ENCODE peak calls at places on chromosome 19, in seven cellular contexts. One of them, this sample, is unnamed.
A peak's percentile ranks its signal among the peaks of the same experiment; 100 is the strongest.

GRCh38 chr19:6423499-6424189 is 967 bp downstream of the KHSRP start:
- DNase-seq in gastrocnemius medialis: no peak
- DNase-seq in lower leg skin: peak; percentile 34
- DNase-seq in lung: no peak
- DNase-seq in AG09319: no peak
- DNase-seq in pancreas: no peak
- DNase-seq in osteocyte: no peak
- DNase-seq in this sample: no peak

GRCh38 chr19:15449620-15450527 is at the start of gene WIZ:
- DNase-seq in gastrocnemius medialis: peak; percentile 59
- DNase-seq in lower leg skin: peak; percentile 73
- DNase-seq in lung: peak; percentile 87
- DNase-seq in AG09319: peak; percentile 35
- DNase-seq in pancreas: peak; percentile 88
- DNase-seq in osteocyte: peak; percentile 95
- DNase-seq in this sample: peak; percentile 68

GRCh38 chr19:1241417-1242095 is at the start of gene ATP5F1D:
- DNase-seq in gastrocnemius medialis: peak; percentile 93
- DNase-seq in lower leg skin: peak; percentile 91
- DNase-seq in lung: peak; percentile 93
- DNase-seq in AG09319: peak; percentile 85
- DNase-seq in pancreas: peak; percentile 94
- DNase-seq in osteocyte: peak; percentile 97
- DNase-seq in this sample: peak; percentile 93

GRCh38 chr19:39098365-39099269 is 14.4 kb downstream of the ACP7 start:
- DNase-seq in gastrocnemius medialis: no peak
- DNase-seq in lower leg skin: no peak
- DNase-seq in lung: no peak
- DNase-seq in AG09319: no peak
- DNase-seq in pancreas: no peak
- DNase-seq in osteocyte: no peak
- DNase-seq in this sample: no peak

GRCh38 chr19:22882797-22883196 is 50.7 kb downstream of the ZNF723 start:
- DNase-seq in gastrocnemius medialis: no peak
- DNase-seq in lower leg skin: no peak
- DNase-seq in lung: no peak
- DNase-seq in AG09319: no peak
- DNase-seq in pancreas: no peak
- DNase-seq in osteocyte: no peak
- DNase-seq in this sample: no peak

GRCh38 chr19:2026770-2027169 is 11.3 kb upstream of the BTBD2 start:
- DNase-seq in gastrocnemius medialis: no peak
- DNase-seq in lower leg skin: no peak
- DNase-seq in lung: no peak
- DNase-seq in AG09319: no peak
- DNase-seq in pancreas: no peak
- DNase-seq in osteocyte: no peak
- DNase-seq in this sample: no peak

GRCh38 chr19:51691122-51692064 is 1.7 kb upstream of the SPACA6 start:
- DNase-seq in gastrocnemius medialis: no peak
- DNase-seq in lower leg skin: no peak
- DNase-seq in lung: no peak
- DNase-seq in AG09319: no peak
- DNase-seq in pancreas: no peak
- DNase-seq in osteocyte: peak; percentile 68
- DNase-seq in this sample: no peak

GRCh38 chr19:1324249-1324791 is 38.6 kb downstream of the EFNA2 start:
- DNase-seq in gastrocnemius medialis: no peak
- DNase-seq in lower leg skin: no peak
- DNase-seq in lung: no peak
- DNase-seq in AG09319: no peak
- DNase-seq in pancreas: no peak
- DNase-seq in osteocyte: no peak
- DNase-seq in this sample: no peak

GRCh38 chr19:6589711-6590457 is 1.1 kb downstream of the CD70 start:
- DNase-seq in gastrocnemius medialis: no peak
- DNase-seq in lower leg skin: no peak
- DNase-seq in lung: no peak
- DNase-seq in AG09319: no peak
- DNase-seq in pancreas: no peak
- DNase-seq in osteocyte: no peak
- DNase-seq in this sample: no peak

GRCh38 chr19:12789098-12789903 is 2.0 kb upstream of the JUNB start:
- DNase-seq in gastrocnemius medialis: no peak
- DNase-seq in lower leg skin: peak; percentile 49
- DNase-seq in lung: no peak
- DNase-seq in AG09319: no peak
- DNase-seq in pancreas: peak; percentile 54
- DNase-seq in osteocyte: no peak
- DNase-seq in this sample: no peak

GRCh38 chr19:12159773-12160414 is 3.0 kb upstream of the ZNF136 start:
- DNase-seq in gastrocnemius medialis: no peak
- DNase-seq in lower leg skin: no peak
- DNase-seq in lung: no peak
- DNase-seq in AG09319: no peak
- DNase-seq in pancreas: no peak
- DNase-seq in osteocyte: no peak
- DNase-seq in this sample: no peak

GRCh38 chr19:53962887-53963435 is at the start of gene CACNG8:
- DNase-seq in gastrocnemius medialis: no peak
- DNase-seq in lower leg skin: no peak
- DNase-seq in lung: no peak
- DNase-seq in AG09319: no peak
- DNase-seq in pancreas: no peak
- DNase-seq in osteocyte: no peak
- DNase-seq in this sample: no peak

GRCh38 chr19:1752757-1753728 is at the start of gene ONECUT3:
- DNase-seq in gastrocnemius medialis: no peak
- DNase-seq in lower leg skin: no peak
- DNase-seq in lung: no peak
- DNase-seq in AG09319: no peak
- DNase-seq in pancreas: no peak
- DNase-seq in osteocyte: no peak
- DNase-seq in this sample: no peak

GRCh38 chr19:1343026-1343425 is 40.7 kb upstream of the NDUFS7 start:
- DNase-seq in gastrocnemius medialis: no peak
- DNase-seq in lower leg skin: no peak
- DNase-seq in lung: no peak
- DNase-seq in AG09319: no peak
- DNase-seq in pancreas: no peak
- DNase-seq in osteocyte: no peak
- DNase-seq in this sample: no peak

GRCh38 chr19:29389495-29389894 is 136.3 kb upstream of the VSTM2B start:
- DNase-seq in gastrocnemius medialis: no peak
- DNase-seq in lower leg skin: no peak
- DNase-seq in lung: no peak
- DNase-seq in AG09319: no peak
- DNase-seq in pancreas: no peak
- DNase-seq in osteocyte: no peak
- DNase-seq in this sample: no peak

GRCh38 chr19:50663280-50663790 is 14.1 kb downstream of the C19orf81 start:
- DNase-seq in gastrocnemius medialis: no peak
- DNase-seq in lower leg skin: no peak
- DNase-seq in lung: no peak
- DNase-seq in AG09319: no peak
- DNase-seq in pancreas: no peak
- DNase-seq in osteocyte: no peak
- DNase-seq in this sample: no peak
- TF ChIP-seq CTCF in gastrocnemius medialis: no peak
- TF ChIP-seq CTCF in lower leg skin: no peak
- TF ChIP-seq CTCF in lung: no peak
- TF ChIP-seq CTCF in AG09319: peak; percentile 15
- TF ChIP-seq CTCF in pancreas: no peak
- TF ChIP-seq CTCF in osteocyte: no peak
- TF ChIP-seq CTCF in this sample: no peak

GRCh38 chr19:47075179-47075811 is 26.9 kb upstream of the TMEM160 start:
- DNase-seq in gastrocnemius medialis: no peak
- DNase-seq in lower leg skin: no peak
- DNase-seq in lung: no peak
- DNase-seq in AG09319: no peak
- DNase-seq in pancreas: no peak
- DNase-seq in osteocyte: no peak
- DNase-seq in this sample: peak; percentile 78
- TF ChIP-seq CTCF in gastrocnemius medialis: no peak
- TF ChIP-seq CTCF in lower leg skin: no peak
- TF ChIP-seq CTCF in lung: no peak
- TF ChIP-seq CTCF in AG09319: no peak
- TF ChIP-seq CTCF in pancreas: no peak
- TF ChIP-seq CTCF in osteocyte: no peak
- TF ChIP-seq CTCF in this sample: no peak

GRCh38 chr19:31885280-31885853 is 460.0 kb upstream of the ZNF507 start:
- DNase-seq in gastrocnemius medialis: no peak
- DNase-seq in lower leg skin: no peak
- DNase-seq in lung: no peak
- DNase-seq in AG09319: no peak
- DNase-seq in pancreas: no peak
- DNase-seq in osteocyte: no peak
- DNase-seq in this sample: no peak

GRCh38 chr19:31883299-31883990 is 462.0 kb upstream of the ZNF507 start:
- DNase-seq in gastrocnemius medialis: no peak
- DNase-seq in lower leg skin: no peak
- DNase-seq in lung: no peak
- DNase-seq in AG09319: no peak
- DNase-seq in pancreas: no peak
- DNase-seq in osteocyte: no peak
- DNase-seq in this sample: no peak

GRCh38 chr19:31880283-31880682 is 465.1 kb upstream of the ZNF507 start:
- DNase-seq in gastrocnemius medialis: no peak
- DNase-seq in lower leg skin: no peak
- DNase-seq in lung: no peak
- DNase-seq in AG09319: no peak
- DNase-seq in pancreas: no peak
- DNase-seq in osteocyte: no peak
- DNase-seq in this sample: no peak

GRCh38 chr19:31881988-31882387 is 463.4 kb upstream of the ZNF507 start:
- DNase-seq in gastrocnemius medialis: no peak
- DNase-seq in lower leg skin: no peak
- DNase-seq in lung: no peak
- DNase-seq in AG09319: no peak
- DNase-seq in pancreas: no peak
- DNase-seq in osteocyte: no peak
- DNase-seq in this sample: no peak

GRCh38 chr19:31882709-31883108 is 462.7 kb upstream of the ZNF507 start:
- DNase-seq in gastrocnemius medialis: no peak
- DNase-seq in lower leg skin: no peak
- DNase-seq in lung: no peak
- DNase-seq in AG09319: no peak
- DNase-seq in pancreas: no peak
- DNase-seq in osteocyte: no peak
- DNase-seq in this sample: no peak
- TF ChIP-seq CTCF in gastrocnemius medialis: no peak
- TF ChIP-seq CTCF in lower leg skin: no peak
- TF ChIP-seq CTCF in lung: no peak
- TF ChIP-seq CTCF in AG09319: no peak
- TF ChIP-seq CTCF in pancreas: no peak
- TF ChIP-seq CTCF in osteocyte: no peak
- TF ChIP-seq CTCF in this sample: no peak

GRCh38 chr19:41159861-41160260 is 33.2 kb upstream of the CYP2S1 start:
- DNase-seq in gastrocnemius medialis: no peak
- DNase-seq in lower leg skin: no peak
- DNase-seq in lung: no peak
- DNase-seq in AG09319: no peak
- DNase-seq in pancreas: no peak
- DNase-seq in osteocyte: no peak
- DNase-seq in this sample: no peak

GRCh38 chr19:41149831-41150230 is 35.6 kb downstream of the CYP2F1 start:
- DNase-seq in gastrocnemius medialis: no peak
- DNase-seq in lower leg skin: no peak
- DNase-seq in lung: no peak
- DNase-seq in AG09319: no peak
- DNase-seq in pancreas: no peak
- DNase-seq in osteocyte: no peak
- DNase-seq in this sample: no peak

GRCh38 chr19:41156207-41156606 is 36.8 kb upstream of the CYP2S1 start:
- DNase-seq in gastrocnemius medialis: no peak
- DNase-seq in lower leg skin: no peak
- DNase-seq in lung: no peak
- DNase-seq in AG09319: no peak
- DNase-seq in pancreas: no peak
- DNase-seq in osteocyte: no peak
- DNase-seq in this sample: no peak

DNA sequence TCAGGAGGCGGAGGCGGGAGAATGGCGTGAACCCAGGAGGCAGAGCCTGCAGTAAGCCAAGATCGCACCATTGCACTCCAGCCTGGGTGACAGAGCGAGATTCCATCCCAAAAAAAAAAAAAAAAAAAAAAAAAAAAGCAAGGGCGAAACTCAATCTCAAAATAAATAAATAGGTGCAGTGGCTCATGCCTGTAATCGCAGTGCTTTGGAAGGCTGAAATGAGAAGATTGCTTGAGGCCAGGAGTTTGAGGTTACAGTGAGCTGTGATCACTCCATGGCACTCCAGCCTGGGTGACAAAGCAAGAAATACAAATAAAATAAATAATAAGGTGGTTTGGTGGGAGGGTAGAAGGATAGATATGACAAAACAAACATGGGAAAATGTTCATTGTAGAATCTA is 39.0 kb upstream of the CYP2S1 start:
- DNase-seq in gastrocnemius medialis: no peak
- DNase-seq in lower leg skin: no peak
- DNase-seq in lung: no peak
- DNase-seq in AG09319: no peak
- DNase-seq in pancreas: no peak
- DNase-seq in osteocyte: no peak
- DNase-seq in this sample: no peak
- TF ChIP-seq CTCF in gastrocnemius medialis: no peak
- TF ChIP-seq CTCF in lower leg skin: no peak
- TF ChIP-seq CTCF in lung: no peak
- TF ChIP-seq CTCF in AG09319: no peak
- TF ChIP-seq CTCF in pancreas: no peak
- TF ChIP-seq CTCF in osteocyte: no peak
- TF ChIP-seq CTCF in this sample: no peak

GRCh38 chr19:19452241-19453128 is 47.0 kb downstream of the GATAD2A start:
- DNase-seq in gastrocnemius medialis: no peak
- DNase-seq in lower leg skin: no peak
- DNase-seq in lung: no peak
- DNase-seq in AG09319: no peak
- DNase-seq in pancreas: no peak
- DNase-seq in osteocyte: no peak
- DNase-seq in this sample: no peak

GRCh38 chr19:19448238-19448544 is 42.7 kb downstream of the GATAD2A start:
- DNase-seq in gastrocnemius medialis: no peak
- DNase-seq in lower leg skin: no peak
- DNase-seq in lung: no peak
- DNase-seq in AG09319: no peak
- DNase-seq in pancreas: peak; percentile 69
- DNase-seq in osteocyte: no peak
- DNase-seq in this sample: no peak

GRCh38 chr19:19447536-19448237 is 42.2 kb downstream of the GATAD2A start:
- DNase-seq in gastrocnemius medialis: no peak
- DNase-seq in lower leg skin: no peak
- DNase-seq in lung: no peak
- DNase-seq in AG09319: no peak
- DNase-seq in pancreas: no peak
- DNase-seq in osteocyte: no peak
- DNase-seq in this sample: no peak

GRCh38 chr19:19453129-19453461 is 47.6 kb downstream of the GATAD2A start:
- DNase-seq in gastrocnemius medialis: no peak
- DNase-seq in lower leg skin: no peak
- DNase-seq in lung: no peak
- DNase-seq in AG09319: no peak
- DNase-seq in pancreas: no peak
- DNase-seq in osteocyte: no peak
- DNase-seq in this sample: no peak

GRCh38 chr19:19451429-19452240 is 46.2 kb downstream of the GATAD2A start:
- DNase-seq in gastrocnemius medialis: no peak
- DNase-seq in lower leg skin: no peak
- DNase-seq in lung: peak; percentile 44
- DNase-seq in AG09319: no peak
- DNase-seq in pancreas: no peak
- DNase-seq in osteocyte: no peak
- DNase-seq in this sample: no peak
- TF ChIP-seq CTCF in gastrocnemius medialis: no peak
- TF ChIP-seq CTCF in lower leg skin: no peak
- TF ChIP-seq CTCF in lung: no peak
- TF ChIP-seq CTCF in AG09319: no peak
- TF ChIP-seq CTCF in pancreas: no peak
- TF ChIP-seq CTCF in osteocyte: no peak
- TF ChIP-seq CTCF in this sample: no peak